ENCODE peak calls at places on chromosomes 2 and 18, in ten cellular contexts. One of them, this sample, is unnamed. For H3K9me3, the result is how much of the 10 kb centered on the place peaks cover.

GRCh38 chr2:9397201-9397600 is 26.1 kb downstream of the ITGB1BP1 start:
- DNase-seq in stomach: no peak
- DNase-seq in tibial nerve: no peak
- DNase-seq in H1: no peak
- DNase-seq in sigmoid colon: peak
- DNase-seq in HepG2: no peak
- DNase-seq in A549: no peak
- DNase-seq in upper lobe of left lung: no peak
- DNase-seq in suprapubic skin: peak
- DNase-seq in ovary: no peak
- DNase-seq in this sample: no peak

GRCh38 chr2:241540766-241541561 is 17.6 kb upstream of the BOK start:
- DNase-seq in ovary: peak
- DNase-seq in A549: peak
- DNase-seq in sigmoid colon: no peak
- DNase-seq in HepG2: no peak
- DNase-seq in tibial nerve: no peak
- DNase-seq in suprapubic skin: peak
- DNase-seq in H1: peak
- DNase-seq in stomach: peak
- DNase-seq in upper lobe of left lung: peak
- DNase-seq in this sample: peak

GRCh38 chr18:72692086-72692485 is 147.9 kb upstream of the CBLN2 start:
- DNase-seq in sigmoid colon: no peak
- DNase-seq in A549: no peak
- DNase-seq in suprapubic skin: no peak
- DNase-seq in H1: peak
- DNase-seq in HepG2: no peak
- DNase-seq in tibial nerve: no peak
- DNase-seq in stomach: no peak
- DNase-seq in upper lobe of left lung: peak
- DNase-seq in ovary: no peak
- DNase-seq in this sample: peak

GRCh38 chr18:49907346-49907929 is 94.1 kb upstream of the ACAA2 start:
- DNase-seq in HepG2: peak
- DNase-seq in tibial nerve: no peak
- DNase-seq in suprapubic skin: no peak
- DNase-seq in H1: no peak
- DNase-seq in stomach: no peak
- DNase-seq in A549: no peak
- DNase-seq in ovary: no peak
- DNase-seq in sigmoid colon: no peak
- DNase-seq in upper lobe of left lung: no peak
- DNase-seq in this sample: no peak

GRCh38 chr2:191977754-191978153 is 130.9 kb upstream of the CAVIN2 start:
- DNase-seq in stomach: no peak
- DNase-seq in A549: no peak
- DNase-seq in H1: no peak
- DNase-seq in upper lobe of left lung: no peak
- DNase-seq in sigmoid colon: no peak
- DNase-seq in ovary: no peak
- DNase-seq in suprapubic skin: no peak
- DNase-seq in HepG2: no peak
- DNase-seq in tibial nerve: no peak
- DNase-seq in this sample: no peak

GRCh38 chr2:235148201-235149170 is 196.7 kb downstream of the SH3BP4 start:
- DNase-seq in tibial nerve: no peak
- DNase-seq in sigmoid colon: no peak
- DNase-seq in upper lobe of left lung: no peak
- DNase-seq in HepG2: no peak
- DNase-seq in stomach: no peak
- DNase-seq in ovary: no peak
- DNase-seq in A549: no peak
- DNase-seq in suprapubic skin: no peak
- DNase-seq in H1: no peak
- DNase-seq in this sample: no peak

GRCh38 chr2:12304494-12305228 is 412.1 kb upstream of the TRIB2 start:
- DNase-seq in HepG2: no peak
- DNase-seq in A549: no peak
- DNase-seq in sigmoid colon: no peak
- DNase-seq in H1: no peak
- DNase-seq in ovary: no peak
- DNase-seq in suprapubic skin: no peak
- DNase-seq in stomach: no peak
- DNase-seq in tibial nerve: no peak
- DNase-seq in upper lobe of left lung: no peak
- DNase-seq in this sample: peak

GRCh38 chr2:200352631-200353030 is 46.1 kb downstream of the SPATS2L start:
- DNase-seq in sigmoid colon: no peak
- DNase-seq in upper lobe of left lung: no peak
- DNase-seq in suprapubic skin: no peak
- DNase-seq in stomach: no peak
- DNase-seq in tibial nerve: no peak
- DNase-seq in A549: no peak
- DNase-seq in H1: no peak
- DNase-seq in ovary: no peak
- DNase-seq in HepG2: peak
- DNase-seq in this sample: no peak

GRCh38 chr18:11393486-11393885 is 215.9 kb upstream of the SLC35G4 start:
- DNase-seq in A549: no peak
- DNase-seq in stomach: no peak
- DNase-seq in suprapubic skin: no peak
- DNase-seq in HepG2: no peak
- DNase-seq in tibial nerve: no peak
- DNase-seq in H1: no peak
- DNase-seq in upper lobe of left lung: no peak
- DNase-seq in sigmoid colon: no peak
- DNase-seq in ovary: peak
- DNase-seq in this sample: no peak

GRCh38 chr18:62982600-62983251 is 267.4 kb downstream of the PHLPP1 start:
- DNase-seq in ovary: peak
- DNase-seq in upper lobe of left lung: peak
- DNase-seq in HepG2: peak
- DNase-seq in stomach: peak
- DNase-seq in H1: peak
- DNase-seq in tibial nerve: peak
- DNase-seq in sigmoid colon: peak
- DNase-seq in A549: peak
- DNase-seq in suprapubic skin: no peak
- DNase-seq in this sample: peak

GRCh38 chr2:200747668-200748618 is 63.8 kb upstream of the BZW1 start:
- DNase-seq in A549: peak
- DNase-seq in tibial nerve: no peak
- DNase-seq in suprapubic skin: no peak
- DNase-seq in ovary: no peak
- DNase-seq in sigmoid colon: no peak
- DNase-seq in H1: no peak
- DNase-seq in stomach: no peak
- DNase-seq in upper lobe of left lung: no peak
- DNase-seq in HepG2: peak
- DNase-seq in this sample: no peak

GRCh38 chr2:121682396-121683298 is 33.4 kb upstream of the CLASP1 start:
- DNase-seq in HepG2: no peak
- DNase-seq in suprapubic skin: no peak
- DNase-seq in H1: no peak
- DNase-seq in stomach: no peak
- DNase-seq in ovary: no peak
- DNase-seq in sigmoid colon: peak
- DNase-seq in tibial nerve: no peak
- DNase-seq in upper lobe of left lung: no peak
- DNase-seq in A549: no peak
- DNase-seq in this sample: no peak

GRCh38 chr2:165572155-165572554 is 102.7 kb downstream of the CSRNP3 start:
- DNase-seq in suprapubic skin: no peak
- DNase-seq in upper lobe of left lung: no peak
- DNase-seq in A549: no peak
- DNase-seq in tibial nerve: no peak
- DNase-seq in HepG2: no peak
- DNase-seq in ovary: no peak
- DNase-seq in H1: no peak
- DNase-seq in sigmoid colon: no peak
- DNase-seq in stomach: no peak
- DNase-seq in this sample: no peak

GRCh38 chr2:84805250-84805917 is 75.5 kb downstream of the TRABD2A start:
- DNase-seq in H1: no peak
- DNase-seq in A549: no peak
- DNase-seq in upper lobe of left lung: no peak
- DNase-seq in suprapubic skin: no peak
- DNase-seq in HepG2: no peak
- DNase-seq in ovary: no peak
- DNase-seq in stomach: no peak
- DNase-seq in tibial nerve: no peak
- DNase-seq in sigmoid colon: no peak
- DNase-seq in this sample: no peak

GRCh38 chr2:71798266-71799012 is 345.1 kb downstream of the DYSF start:
- DNase-seq in stomach: no peak
- DNase-seq in A549: peak
- DNase-seq in suprapubic skin: peak
- DNase-seq in upper lobe of left lung: no peak
- DNase-seq in H1: peak
- DNase-seq in tibial nerve: no peak
- DNase-seq in HepG2: peak
- DNase-seq in sigmoid colon: peak
- DNase-seq in ovary: no peak
- DNase-seq in this sample: peak

GRCh38 chr18:23992119-23992940 is 22.2 kb upstream of the TTC39C start:
- DNase-seq in sigmoid colon: no peak
- DNase-seq in upper lobe of left lung: peak
- DNase-seq in A549: no peak
- DNase-seq in stomach: peak
- DNase-seq in HepG2: no peak
- DNase-seq in tibial nerve: no peak
- DNase-seq in suprapubic skin: no peak
- DNase-seq in H1: no peak
- DNase-seq in ovary: peak
- DNase-seq in this sample: no peak

GRCh38 chr18:35077937-35078336 is 36.7 kb downstream of the MAPRE2 start:
- DNase-seq in HepG2: no peak
- DNase-seq in tibial nerve: no peak
- DNase-seq in stomach: no peak
- DNase-seq in upper lobe of left lung: no peak
- DNase-seq in H1: no peak
- DNase-seq in A549: no peak
- DNase-seq in ovary: no peak
- DNase-seq in sigmoid colon: no peak
- DNase-seq in suprapubic skin: no peak
- DNase-seq in this sample: no peak
- TF ChIP-seq POLR2A in HepG2: no peak
- TF ChIP-seq POLR2A in tibial nerve: no peak
- TF ChIP-seq POLR2A in stomach: no peak
- TF ChIP-seq POLR2A in upper lobe of left lung: no peak
- TF ChIP-seq POLR2A in H1: no peak
- TF ChIP-seq POLR2A in A549: no peak
- TF ChIP-seq POLR2A in ovary: no peak
- TF ChIP-seq POLR2A in sigmoid colon: no peak
- TF ChIP-seq POLR2A in suprapubic skin: no peak
- TF ChIP-seq POLR2A in this sample: no peak

GRCh38 chr2:4668381-4668780 is 965.0 kb downstream of the DCDC2C start:
- DNase-seq in H1: no peak
- DNase-seq in upper lobe of left lung: no peak
- DNase-seq in HepG2: no peak
- DNase-seq in suprapubic skin: no peak
- DNase-seq in A549: no peak
- DNase-seq in tibial nerve: no peak
- DNase-seq in sigmoid colon: no peak
- DNase-seq in stomach: no peak
- DNase-seq in ovary: no peak
- DNase-seq in this sample: no peak
- H3K9me3 ChIP-seq in H1: under half
- H3K9me3 ChIP-seq in upper lobe of left lung: under half
- H3K9me3 ChIP-seq in HepG2: under half
- H3K9me3 ChIP-seq in suprapubic skin: under half
- H3K9me3 ChIP-seq in A549: under half
- H3K9me3 ChIP-seq in tibial nerve: under half
- H3K9me3 ChIP-seq in sigmoid colon: under half
- H3K9me3 ChIP-seq in stomach: under half
- H3K9me3 ChIP-seq in ovary: under half
- H3K9me3 ChIP-seq in this sample: under half

GRCh38 chr2:219350215-219350937 is 17.8 kb upstream of the RESP18 start:
- DNase-seq in suprapubic skin: no peak
- DNase-seq in ovary: no peak
- DNase-seq in stomach: no peak
- DNase-seq in upper lobe of left lung: no peak
- DNase-seq in H1: no peak
- DNase-seq in sigmoid colon: no peak
- DNase-seq in HepG2: no peak
- DNase-seq in A549: no peak
- DNase-seq in tibial nerve: no peak
- DNase-seq in this sample: no peak
- TF ChIP-seq EP300 in suprapubic skin: no peak
- TF ChIP-seq EP300 in ovary: no peak
- TF ChIP-seq EP300 in stomach: no peak
- TF ChIP-seq EP300 in upper lobe of left lung: no peak
- TF ChIP-seq EP300 in H1: no peak
- TF ChIP-seq EP300 in sigmoid colon: no peak
- TF ChIP-seq EP300 in HepG2: no peak
- TF ChIP-seq EP300 in A549: no peak
- TF ChIP-seq EP300 in tibial nerve: no peak
- TF ChIP-seq EP300 in this sample: no peak

DNA sequence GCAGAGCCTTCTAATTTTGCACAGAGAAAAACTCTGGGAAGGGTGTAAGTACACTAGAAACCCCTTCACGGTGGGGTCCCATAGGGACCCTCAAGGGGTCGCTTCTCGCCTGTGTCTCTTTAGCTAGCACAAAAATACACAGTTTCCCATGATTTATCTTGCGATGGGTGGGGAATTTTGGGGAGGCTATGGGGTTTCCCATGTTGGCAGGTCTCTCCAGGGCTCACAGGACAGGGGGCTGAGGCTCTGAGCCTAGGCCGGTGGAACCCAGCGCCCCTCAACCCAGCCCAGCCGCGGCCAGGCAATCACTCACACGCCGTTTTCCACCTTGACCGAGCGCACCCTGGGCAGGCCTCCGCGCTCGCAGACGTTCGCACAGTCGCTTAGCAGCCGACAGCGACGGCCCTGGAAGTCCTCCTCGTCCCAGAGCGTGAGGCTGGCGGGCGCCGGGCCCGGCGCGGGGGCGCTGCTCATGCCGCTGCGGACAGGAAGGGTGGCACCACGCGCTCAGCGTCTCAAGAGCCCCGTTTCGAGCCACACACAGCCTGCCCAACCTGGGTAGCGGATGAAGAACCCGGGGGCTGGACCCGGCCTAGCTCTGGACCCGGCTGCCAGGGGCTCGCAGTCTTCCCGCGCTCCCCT is 398 bp downstream of the CRYBA2 start:
- DNase-seq in H1: no peak
- DNase-seq in sigmoid colon: no peak
- DNase-seq in stomach: no peak
- DNase-seq in suprapubic skin: no peak
- DNase-seq in tibial nerve: no peak
- DNase-seq in HepG2: no peak
- DNase-seq in upper lobe of left lung: no peak
- DNase-seq in A549: no peak
- DNase-seq in ovary: no peak
- DNase-seq in this sample: peak
- TF ChIP-seq POLR2A in H1: no peak
- TF ChIP-seq POLR2A in sigmoid colon: no peak
- TF ChIP-seq POLR2A in stomach: no peak
- TF ChIP-seq POLR2A in suprapubic skin: no peak
- TF ChIP-seq POLR2A in tibial nerve: no peak
- TF ChIP-seq POLR2A in HepG2: no peak
- TF ChIP-seq POLR2A in upper lobe of left lung: no peak
- TF ChIP-seq POLR2A in A549: no peak
- TF ChIP-seq POLR2A in ovary: no peak
- TF ChIP-seq POLR2A in this sample: no peak

This sample was measured in transverse colon.